ENCODE peak calls at places on chromosomes 3 and 15, in eight cellular contexts. L is adrenal gland; J is esophagus muscularis mucosa; E is CD4-positive, alpha-beta T cell; Q is suprapubic skin; R is WTC11; G is RWPE2; K is sigmoid colon. B is an unnamed sample.

GRCh38 chr3:43477600-43477999 is 144.2 kb downstream of the ANO10 start:
- DNase-seq in L (peak; percentile 34), J (no peak), E (peak; percentile 69), Q (no peak), R (no peak), G (no peak), K (no peak), B (no peak)

GRCh38 chr3:177041021-177041729 is 156.1 kb downstream of the TBL1XR1 start:
- DNase-seq in L (peak; percentile 22), J (peak; percentile 92), E (no peak), Q (peak; percentile 82), R (no peak), G (no peak), K (peak; percentile 84), B (no peak)

GRCh38 chr15:68339481-68339880 is 61.9 kb downstream of the FEM1B start:
- DNase-seq in L (no peak), J (no peak), E (no peak), Q (no peak), R (no peak), G (no peak), K (no peak), B (no peak)

GRCh38 chr3:136068708-136069107 is 103.2 kb downstream of the PPP2R3A start:
- DNase-seq in L (no peak), J (no peak), E (no peak), Q (no peak), R (no peak), G (no peak), K (no peak), B (no peak)

GRCh38 chr15:25512957-25513356 is 74.1 kb upstream of the UBE3A start:
- DNase-seq in L (no peak), J (peak; percentile 84), E (no peak), Q (no peak), R (no peak), G (no peak), K (no peak), B (no peak)

GRCh38 chr3:48695113-48695753 is 9.5 kb upstream of the NCKIPSD start:
- DNase-seq in L (peak; percentile 44), J (no peak), E (no peak), Q (peak; percentile 90), R (peak; percentile 80), G (no peak), K (peak; percentile 90), B (peak; percentile 28)

GRCh38 chr3:87035339-87035738 is 44.4 kb upstream of the VGLL3 start:
- DNase-seq in L (no peak), J (no peak), E (no peak), Q (no peak), R (no peak), G (no peak), K (no peak), B (no peak)

GRCh38 chr3:77102916-77103769 is 63.2 kb downstream of the ROBO2 start:
- DNase-seq in L (no peak), J (no peak), E (no peak), Q (no peak), R (no peak), G (no peak), K (no peak), B (no peak)

GRCh38 chr3:197775317-197775716 is 15.7 kb upstream of the LRCH3 start:
- DNase-seq in L (no peak), J (no peak), E (no peak), Q (no peak), R (no peak), G (no peak), K (no peak), B (no peak)

DNA sequence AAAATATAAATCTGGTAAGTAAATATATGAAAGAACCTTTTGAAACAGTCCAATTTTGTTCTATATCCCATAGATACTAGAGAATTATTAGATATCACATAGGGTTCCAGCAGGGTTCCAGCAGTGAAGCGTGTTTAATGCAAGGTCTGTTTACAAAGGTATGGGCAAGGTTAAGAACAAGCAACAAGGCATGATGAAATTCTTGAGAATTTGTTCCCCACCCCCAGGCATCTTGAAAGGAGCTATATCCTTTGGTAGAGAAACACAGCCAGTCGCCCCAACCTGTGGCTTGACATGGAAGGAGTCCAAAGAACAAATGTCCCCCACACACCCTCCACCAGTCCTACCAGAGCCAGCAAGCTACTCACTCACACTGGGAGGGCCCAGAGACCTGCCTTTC is 18.6 kb upstream of the FNDC3B start:
- DNase-seq in L (no peak), J (no peak), E (no peak), Q (no peak), R (no peak), G (no peak), K (no peak), B (no peak)
- TF ChIP-seq CTCF in L (no peak), J (no peak), E (no peak), Q (no peak), R (no peak), G (no peak), K (no peak), B (no peak)

GRCh38 chr15:43133429-43134156 is at the start of gene TMEM62:
- DNase-seq in L (peak; percentile 89), J (peak; percentile 93), E (peak; percentile 46), Q (peak; percentile 90), R (peak; percentile 74), G (peak; percentile 84), K (peak; percentile 91), B (peak; percentile 76)
- TF ChIP-seq CTCF in L (peak; percentile 8), J (peak; percentile 9), E (no peak), Q (no peak), R (no peak), G (peak; percentile 28), K (no peak), B (no peak)

DNA sequence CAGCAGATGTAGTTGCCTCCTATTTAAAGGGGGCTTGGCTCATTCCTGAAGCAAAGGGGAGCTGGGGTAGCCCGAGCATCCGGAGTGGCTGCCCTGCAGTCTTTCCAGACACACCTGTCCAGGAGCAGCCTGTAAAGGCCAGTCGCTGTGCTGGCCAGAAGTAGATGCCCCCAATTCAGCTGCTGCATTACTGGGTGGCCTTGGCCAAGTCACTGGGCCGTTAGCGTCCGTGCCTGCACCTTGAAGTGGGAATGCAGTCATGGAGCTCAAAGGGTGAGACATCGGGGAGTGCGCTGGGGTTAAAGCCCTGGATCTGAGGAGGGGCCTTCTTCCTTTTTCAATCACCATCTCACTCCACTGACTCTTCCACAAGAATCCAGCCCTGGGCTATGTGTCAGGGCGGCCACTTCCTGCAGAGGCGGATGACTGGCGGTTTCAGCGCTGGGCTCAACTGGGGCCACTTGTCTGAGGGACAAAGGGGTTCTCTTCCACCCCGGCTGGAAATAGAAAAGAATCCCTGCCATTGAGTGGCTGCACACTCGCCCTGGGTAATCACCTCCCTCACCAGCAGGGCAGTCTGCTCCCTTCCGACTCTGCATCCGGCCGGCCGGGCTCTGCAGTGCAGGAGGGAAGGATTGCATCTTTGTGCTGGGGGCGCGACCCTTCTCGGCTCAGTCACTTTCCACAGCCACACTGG is 11.8 kb downstream of the ALDH1A3 start:
- DNase-seq in L (no peak), J (no peak), E (no peak), Q (peak; percentile 77), R (peak; percentile 47), G (peak; percentile 67), K (peak; percentile 58), B (peak; percentile 58)
- TF ChIP-seq CTCF in L (no peak), J (no peak), E (no peak), Q (no peak), R (no peak), G (no peak), K (no peak), B (no peak)

GRCh38 chr3:17550624-17551023 is 191.8 kb downstream of the TBC1D5 start:
- DNase-seq in L (no peak), J (no peak), E (no peak), Q (no peak), R (no peak), G (no peak), K (no peak), B (no peak)

GRCh38 chr3:17546500-17546899 is 195.9 kb downstream of the TBC1D5 start:
- DNase-seq in L (no peak), J (no peak), E (no peak), Q (no peak), R (no peak), G (no peak), K (no peak), B (no peak)

GRCh38 chr3:17539436-17539835 is 203.0 kb downstream of the TBC1D5 start:
- DNase-seq in L (no peak), J (no peak), E (no peak), Q (no peak), R (no peak), G (no peak), K (no peak), B (no peak)

GRCh38 chr3:17544632-17545031 is 197.8 kb downstream of the TBC1D5 start:
- DNase-seq in L (no peak), J (no peak), E (no peak), Q (no peak), R (no peak), G (no peak), K (no peak), B (no peak)
- TF ChIP-seq CTCF in L (no peak), J (no peak), E (no peak), Q (no peak), R (no peak), G (peak; percentile 35), K (no peak), B (no peak)

DNA sequence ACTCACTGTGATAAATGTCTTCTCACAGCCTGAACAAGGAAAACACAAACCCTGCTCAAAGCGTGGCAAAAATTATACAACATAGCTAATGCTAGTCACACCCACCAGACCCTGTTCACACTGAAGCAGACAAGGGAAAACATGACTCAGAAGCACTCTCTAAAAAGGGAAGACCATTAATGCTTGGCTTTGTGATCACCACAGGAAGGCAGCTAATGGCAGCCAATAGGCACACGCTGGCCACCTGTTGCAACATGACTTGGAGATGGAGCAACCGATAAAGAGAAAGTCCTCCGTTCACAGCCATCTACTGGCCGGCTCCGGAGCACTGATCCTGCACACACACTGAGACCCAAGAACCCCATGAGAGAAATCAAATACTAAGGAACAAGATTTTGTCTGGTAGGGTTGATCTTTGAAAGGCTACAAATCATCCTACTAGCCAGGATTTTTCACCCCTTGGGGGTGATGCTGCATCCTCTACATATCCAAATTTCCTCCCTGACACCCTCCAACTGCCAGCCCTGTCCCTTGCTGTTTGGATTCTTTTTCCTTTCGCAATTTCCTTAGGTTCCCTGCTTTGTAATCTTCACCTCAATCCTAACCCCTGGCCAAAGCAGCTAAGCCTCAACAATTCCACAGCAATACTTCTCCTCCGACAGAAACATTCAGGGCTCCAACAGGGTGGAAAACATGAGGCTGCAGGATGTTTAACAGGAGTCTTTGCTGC is 3.2 kb downstream of the ZXDC start:
- DNase-seq in L (peak; percentile 86), J (no peak), E (no peak), Q (no peak), R (no peak), G (peak; percentile 81), K (peak; percentile 91), B (no peak)
- TF ChIP-seq CTCF in L (peak; percentile 6), J (no peak), E (no peak), Q (peak; percentile 12), R (no peak), G (peak; percentile 33), K (no peak), B (no peak)

GRCh38 chr3:194269610-194270145 is 81.5 kb downstream of the CPN2 start:
- DNase-seq in L (peak; percentile 97), J (peak; percentile 96), E (no peak), Q (peak; percentile 89), R (peak; percentile 83), G (peak; percentile 49), K (peak; percentile 93), B (peak; percentile 47)
- TF ChIP-seq CTCF in L (peak; percentile 76), J (peak; percentile 62), E (no peak), Q (peak; percentile 20), R (peak; percentile 22), G (no peak), K (peak; percentile 32), B (no peak)

B was measured in nephron progenitor cell.